ENCODE peak calls at places on chromosomes 13 and 19, in six cellular contexts. A is mucosa of descending colon, E is neural progenitor cell, L is suprapubic skin, Q is NB4, M is GM23338. N is an unnamed sample.

GRCh38 chr13:75670496-75670895 is 34.4 kb downstream of the LMO7 start:
- DNase-seq in Q (no peak), L (no peak), M (no peak), E (no peak), A (no peak), N (no peak)

GRCh38 chr13:42875448-42876269 is 94.3 kb downstream of the FAM216B start:
- DNase-seq in E (peak), L (no peak), A (no peak), Q (no peak), M (peak), N (peak)

GRCh38 chr13:95231393-95231792 is 69.9 kb downstream of the ABCC4 start:
- DNase-seq in A (no peak), E (no peak), L (no peak), M (no peak), Q (no peak), N (no peak)

GRCh38 chr13:74132768-74133656 is 1.2 kb downstream of the KLF12 start:
- DNase-seq in M (peak), L (peak), Q (no peak), A (peak), E (peak), N (peak)

GRCh38 chr13:76677047-76677446 is 209.2 kb downstream of the KCTD12 start:
- DNase-seq in L (no peak), Q (no peak), E (no peak), M (no peak), A (no peak), N (no peak)

GRCh38 chr19:33062902-33063301 is 1.8 kb downstream of the RHPN2 start:
- DNase-seq in M (no peak), E (no peak), L (no peak), Q (no peak), A (no peak), N (no peak)

GRCh38 chr19:33675501-33676124 is 53.9 kb downstream of the CHST8 start:
- DNase-seq in L (peak), M (no peak), A (no peak), E (peak), Q (no peak), N (no peak)

GRCh38 chr19:42427313-42427712 is at the start of gene LIPE:
- DNase-seq in M (no peak), A (no peak), L (no peak), Q (no peak), E (no peak), N (no peak)

GRCh38 chr13:94298346-94298745 is 181.1 kb downstream of the DCT start:
- DNase-seq in E (no peak), A (no peak), M (no peak), L (no peak), Q (no peak), N (no peak)

GRCh38 chr13:50170447-50171037 is 155.3 kb downstream of the KCNRG start:
- DNase-seq in M (no peak), A (no peak), L (no peak), Q (peak), E (no peak), N (no peak)

GRCh38 chr13:96984061-96984508 is 10.2 kb downstream of the OXGR1 start:
- DNase-seq in Q (no peak), E (peak), L (no peak), M (peak), A (peak), N (peak)

GRCh38 chr13:33230178-33230881 is 55.2 kb downstream of the STARD13 start:
- DNase-seq in A (no peak), L (no peak), Q (no peak), E (no peak), M (no peak), N (no peak)

GRCh38 chr19:28633223-28634030 is 579.5 kb downstream of the UQCRFS1 start:
- DNase-seq in E (peak), Q (peak), A (no peak), M (peak), L (no peak), N (peak)

GRCh38 chr19:16168465-16169081 is 4.8 kb downstream of the CIB3 start:
- DNase-seq in E (no peak), L (no peak), Q (peak), M (peak), A (no peak), N (peak)

GRCh38 chr13:37488682-37489081 is 109.9 kb downstream of the POSTN start:
- DNase-seq in E (no peak), L (no peak), Q (no peak), A (no peak), M (no peak), N (no peak)

GRCh38 chr19:17575871-17576757 is 20.7 kb downstream of the COLGALT1 start:
- DNase-seq in Q (no peak), E (no peak), A (no peak), L (no peak), M (peak), N (no peak)

GRCh38 chr19:55368106-55368505 is 2.2 kb downstream of the IL11 start:
- DNase-seq in E (no peak), M (no peak), Q (no peak), A (no peak), L (no peak), N (no peak)

GRCh38 chr19:55368701-55369563 is 1.3 kb downstream of the IL11 start:
- DNase-seq in L (no peak), M (peak), A (peak), Q (no peak), E (peak), N (no peak)

GRCh38 chr19:55369651-55370304 is 485 bp downstream of the IL11 start:
- DNase-seq in E (peak), M (peak), Q (peak), A (peak), L (no peak), N (no peak)

GRCh38 chr19:55372316-55373081 is 2.2 kb upstream of the IL11 start:
- DNase-seq in M (no peak), E (no peak), A (no peak), L (no peak), Q (peak), N (no peak)

GRCh38 chr19:55370305-55370988 is at the start of gene IL11:
- DNase-seq in A (peak), Q (no peak), L (no peak), M (no peak), E (peak), N (no peak)
- H3K4me3 ChIP-seq in A (no peak), Q (no peak), L (peak), M (peak), E (peak), N (no peak)

GRCh38 chr19:8251025-8251472 is 41.9 kb downstream of the CERS4 start:
- DNase-seq in A (no peak), L (peak), M (no peak), E (no peak), Q (peak), N (no peak)
- TF ChIP-seq CTCF in A (no peak), L (no peak), M (no peak), E (no peak), Q (no peak), N (no peak)

DNA sequence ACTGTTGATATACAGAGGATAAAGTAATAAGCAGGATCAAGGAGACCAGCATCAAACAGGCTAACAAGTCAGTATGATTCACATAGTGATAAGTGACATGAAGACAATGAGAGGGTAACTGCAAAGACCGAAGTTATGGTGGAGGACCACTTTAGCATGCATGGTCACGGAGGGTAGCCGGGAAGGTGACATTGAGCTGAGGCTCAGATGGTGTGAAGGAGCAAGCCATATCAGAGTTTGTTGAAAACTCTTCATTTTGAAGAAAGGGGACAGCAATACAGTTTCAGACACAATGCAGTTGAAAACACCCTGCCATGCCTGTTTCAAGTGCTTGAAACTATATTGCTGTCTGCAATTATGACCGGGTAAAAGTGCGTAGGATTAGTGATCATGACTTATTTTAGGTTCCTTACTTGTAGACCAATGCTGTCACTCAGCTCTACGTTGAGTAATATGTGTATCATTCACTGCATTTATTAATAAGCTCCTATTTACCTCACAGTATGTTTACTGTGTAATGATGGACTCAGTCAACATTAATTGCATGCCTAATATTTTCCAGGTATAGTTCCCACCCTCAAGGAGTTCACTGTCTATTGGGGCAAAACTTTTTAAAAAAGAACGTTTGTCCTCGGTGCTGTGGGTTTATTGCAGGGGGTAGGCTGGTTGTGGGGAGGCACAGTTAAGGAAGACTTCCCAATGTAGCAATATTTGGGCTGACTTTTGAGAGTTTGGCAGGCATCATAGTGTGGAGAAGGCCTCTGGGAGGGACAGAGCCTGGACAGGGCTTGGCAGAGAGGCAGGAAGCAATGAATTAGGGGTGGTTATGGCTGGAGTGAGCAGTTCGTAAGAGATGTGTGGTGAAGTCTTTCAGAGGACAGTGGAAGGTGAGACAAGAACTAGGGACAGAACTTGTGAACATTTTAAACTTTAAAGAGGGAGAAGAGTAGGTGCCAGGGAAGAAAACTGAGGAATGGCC is 3.2 kb downstream of the UBAC2 start:
- DNase-seq in Q (no peak), E (no peak), M (no peak), A (no peak), L (no peak), N (peak)
- H3K4me3 ChIP-seq in Q (no peak), E (no peak), M (no peak), A (no peak), L (no peak), N (peak)

DNA sequence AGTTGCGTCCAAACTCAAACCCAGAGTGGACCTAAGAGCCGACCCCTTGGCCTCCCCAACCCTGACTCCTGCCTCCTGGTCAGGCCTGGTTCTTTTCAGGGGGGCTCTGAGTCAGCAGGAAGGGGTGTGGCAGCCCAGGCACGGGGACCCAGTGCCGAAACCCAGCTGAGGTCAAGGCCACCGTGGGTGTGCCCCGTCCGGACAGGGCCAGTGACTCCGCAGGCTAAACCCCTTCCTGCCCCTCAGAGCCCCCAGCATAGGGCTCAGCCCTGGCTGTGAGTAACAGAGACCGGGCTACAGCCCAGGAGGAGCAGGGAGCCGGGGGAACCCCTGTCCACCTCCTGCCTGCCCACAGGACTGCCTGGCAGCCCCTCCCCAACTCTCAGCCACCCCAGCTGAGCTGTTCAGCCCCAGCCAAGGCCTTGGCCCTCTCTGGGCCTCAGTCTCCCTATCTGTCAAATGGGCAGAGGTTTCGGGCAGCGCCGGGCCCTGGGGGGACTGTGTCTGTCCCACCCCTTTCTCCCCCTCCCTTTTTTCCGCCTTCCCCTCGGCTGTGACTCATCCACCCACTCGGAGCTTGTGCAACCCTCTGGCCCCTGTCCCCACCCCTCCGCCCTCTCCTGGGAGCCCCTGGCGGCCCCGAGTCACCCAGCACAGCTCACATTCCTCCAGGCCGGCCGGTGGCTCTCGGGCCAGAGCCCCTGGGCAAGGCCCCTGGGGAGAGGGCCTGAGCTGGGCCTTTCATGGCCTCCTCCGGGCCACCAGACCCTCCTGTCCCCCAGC is 8.6 kb downstream of the ZBTB7A start:
- DNase-seq in A (peak), M (peak), Q (peak), E (no peak), L (peak), N (no peak)
- TF ChIP-seq CTCF in A (no peak), M (no peak), Q (no peak), E (no peak), L (no peak), N (no peak)

GRCh38 chr19:43634516-43634876 is 5.2 kb downstream of the CADM4 start:
- DNase-seq in A (no peak), L (no peak), M (peak), E (peak), Q (no peak), N (no peak)

GRCh38 chr19:43634877-43635560 is 4.6 kb downstream of the CADM4 start:
- DNase-seq in E (peak), Q (peak), L (no peak), M (peak), A (no peak), N (no peak)

GRCh38 chr19:43636121-43636683 is 3.4 kb downstream of the CADM4 start:
- DNase-seq in M (peak), A (no peak), Q (no peak), L (no peak), E (peak), N (no peak)

GRCh38 chr19:43633520-43633919 is 6.1 kb downstream of the CADM4 start:
- DNase-seq in E (no peak), L (no peak), A (no peak), M (no peak), Q (no peak), N (no peak)

GRCh38 chr19:43634068-43634467 is 5.6 kb downstream of the CADM4 start:
- DNase-seq in L (no peak), Q (no peak), A (no peak), E (no peak), M (no peak), N (no peak)
- H3K4me3 ChIP-seq in L (no peak), Q (no peak), A (no peak), E (no peak), M (peak), N (no peak)

GRCh38 chr13:69580255-69580654 is 527.4 kb upstream of the ATXN8OS start:
- DNase-seq in Q (no peak), A (no peak), M (peak), L (no peak), E (no peak), N (no peak)

GRCh38 chr13:69579351-69579750 is 528.3 kb upstream of the ATXN8OS start:
- DNase-seq in A (no peak), M (peak), E (no peak), L (no peak), Q (peak), N (no peak)
- TF ChIP-seq CTCF in A (no peak), M (peak), E (peak), L (no peak), Q (no peak), N (peak)

N was measured in GM12865.